ENCODE peak calls at places on chromosomes 13 and 19, in ten cellular contexts. W is RWPE2; B is spleen; S is fibroblast of lung; A is heart right ventricle; X is colonic mucosa; O is effector memory CD4-positive, alpha-beta T cell; K is astrocyte; G is HepG2; N is left ventricle myocardium inferior. J is an unnamed sample. For H3K9me3, the result is how much of the 10 kb centered on the place peaks cover.

GRCh38 chr13:27450921-27451461 is 627 bp upstream of the MTIF3 start:
- DNase-seq in B (peak), A (peak), W (no peak), O (no peak), S (peak), X (peak), K (peak), G (peak), N (peak), J (peak)

GRCh38 chr13:88622362-88622973 is 951.3 kb downstream of the SLITRK5 start:
- DNase-seq in X (no peak), O (peak), S (no peak), K (no peak), A (no peak), G (no peak), W (no peak), B (no peak), N (no peak), J (no peak)

GRCh38 chr13:99403458-99403971 is 96.3 kb upstream of the GPR183 start:
- DNase-seq in X (peak), S (no peak), A (no peak), W (peak), G (no peak), N (no peak), O (no peak), B (no peak), K (no peak), J (no peak)

GRCh38 chr19:49340069-49340864 is 5.1 kb downstream of the CD37 start:
- DNase-seq in X (peak), B (peak), O (no peak), K (no peak), W (no peak), G (peak), N (peak), A (peak), S (no peak), J (no peak)

GRCh38 chr13:102948006-102948405 is 102.2 kb downstream of the ERCC5 start:
- DNase-seq in N (no peak), G (no peak), X (no peak), B (no peak), S (peak), K (no peak), O (no peak), A (peak), W (no peak), J (no peak)

GRCh38 chr13:99136427-99136954 is 64.2 kb upstream of the UBAC2 start:
- DNase-seq in K (no peak), G (no peak), W (no peak), A (no peak), B (no peak), X (no peak), O (no peak), S (no peak), N (no peak), J (no peak)

GRCh38 chr19:15323496-15324235 is 8.7 kb downstream of the BRD4 start:
- DNase-seq in G (peak), O (no peak), W (no peak), S (peak), B (peak), X (peak), A (peak), N (peak), K (no peak), J (no peak)

GRCh38 chr13:50805805-50806204 is 37.7 kb downstream of the DLEU7 start:
- DNase-seq in W (no peak), O (no peak), G (peak), S (peak), X (no peak), A (no peak), K (peak), N (no peak), B (no peak), J (no peak)

GRCh38 chr19:51651216-51651846 is 4.7 kb upstream of the SIGLEC14 start:
- DNase-seq in X (no peak), G (no peak), N (peak), S (no peak), W (no peak), O (no peak), B (no peak), A (no peak), K (no peak), J (no peak)

GRCh38 chr19:41427647-41428480 is 690 bp upstream of the B3GNT8 start:
- DNase-seq in W (no peak), G (no peak), K (no peak), B (no peak), S (no peak), X (peak), O (peak), N (peak), A (no peak), J (no peak)

GRCh38 chr13:107251321-107251720 is 683.4 kb upstream of the ARGLU1 start:
- DNase-seq in N (no peak), O (no peak), B (no peak), X (no peak), G (no peak), S (peak), K (peak), A (no peak), W (no peak), J (no peak)

GRCh38 chr13:23516706-23517105 is 53.5 kb upstream of the TNFRSF19 start:
- DNase-seq in W (no peak), S (peak), O (no peak), G (peak), B (no peak), A (no peak), X (no peak), K (peak), N (no peak), J (no peak)

GRCh38 chr19:33514885-33515485 is 6.6 kb downstream of the PEPD start:
- DNase-seq in O (no peak), X (peak), B (no peak), G (no peak), K (no peak), N (peak), A (no peak), W (no peak), S (peak), J (no peak)

GRCh38 chr13:100825551-100825950 is 151.0 kb upstream of the TMTC4 start:
- DNase-seq in X (no peak), B (no peak), G (no peak), S (peak), O (no peak), N (no peak), K (peak), A (no peak), W (no peak), J (no peak)

GRCh38 chr19:10238172-10238783 is 7.1 kb upstream of the S1PR2 start:
- DNase-seq in G (peak), A (peak), S (peak), N (peak), B (no peak), W (no peak), X (peak), O (no peak), K (no peak), J (no peak)

GRCh38 chr13:76980075-76980718 is 11.7 kb upstream of the CLN5 start:
- DNase-seq in A (peak), B (peak), N (peak), G (peak), K (peak), S (peak), W (peak), O (peak), X (peak), J (peak)

DNA sequence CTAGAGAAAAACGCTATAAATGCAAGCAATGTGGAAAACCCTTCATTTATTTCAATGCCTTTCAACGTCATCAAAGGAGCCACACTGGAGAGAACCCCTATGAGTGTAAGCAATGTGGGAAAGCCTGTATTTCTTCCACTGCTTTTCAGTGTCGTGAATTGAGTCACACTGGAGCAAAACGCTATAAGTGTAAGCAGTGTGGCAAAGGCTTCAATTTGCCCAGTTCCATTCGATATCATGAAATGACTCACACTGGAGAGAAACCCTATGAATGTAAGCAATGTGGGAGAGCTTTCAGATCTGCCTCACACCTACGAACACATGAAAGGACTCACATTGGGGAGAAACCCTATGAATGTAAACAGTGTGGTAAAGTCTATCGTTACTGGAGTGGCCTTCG is 27.4 kb downstream of the ZNF20 start:
- DNase-seq in X (no peak), W (no peak), G (peak), K (no peak), A (no peak), B (no peak), S (no peak), N (no peak), O (no peak), J (no peak)
- H3K9me3 ChIP-seq in X (under half), W (under half), G (under half), K (under half), A (half or more), B (under half), S (under half), N (under half), O (under half), J (under half)

DNA sequence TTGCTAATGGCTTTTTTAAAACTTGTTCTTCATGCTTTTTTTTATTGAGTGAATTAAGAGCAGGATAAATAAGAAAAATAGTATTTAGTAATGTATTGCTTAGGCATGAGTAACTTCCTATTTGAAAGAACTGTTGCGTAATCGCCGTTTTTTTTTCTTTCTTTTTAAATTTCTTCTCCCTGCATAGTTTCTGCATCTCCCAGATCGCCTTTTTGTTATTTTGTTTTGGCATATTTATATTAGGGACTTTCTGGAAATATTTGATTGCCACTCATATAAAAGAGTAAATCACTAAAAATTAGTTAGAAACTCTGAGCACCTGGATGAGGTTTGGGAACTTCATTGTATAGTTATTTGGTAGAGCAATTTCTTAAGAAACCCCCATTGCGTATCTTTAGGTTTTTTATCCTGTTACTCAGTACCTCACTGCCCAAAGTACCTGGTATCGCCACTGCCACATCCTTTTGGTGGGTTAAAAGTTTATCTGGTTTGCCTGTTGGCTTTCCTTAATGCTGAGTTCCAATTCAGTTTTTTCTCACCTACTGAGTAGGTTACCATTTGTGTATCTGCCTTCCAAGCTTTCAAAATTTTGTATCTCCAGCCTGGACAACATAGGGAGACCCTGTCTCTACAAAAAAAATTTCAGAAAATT is 36.2 kb upstream of the LPAR6 start:
- DNase-seq in N (no peak), W (no peak), A (no peak), B (no peak), K (peak), O (no peak), S (peak), X (no peak), G (no peak), J (no peak)
- H3K9me3 ChIP-seq in N (under half), W (under half), A (under half), B (under half), K (under half), O (under half), S (under half), X (under half), G (under half), J (under half)

GRCh38 chr19:43847884-43848283 is 20.8 kb downstream of the ZNF283 start:
- DNase-seq in W (no peak), G (no peak), B (no peak), A (no peak), O (no peak), K (no peak), S (no peak), X (no peak), N (no peak), J (no peak)
- H3K9me3 ChIP-seq in W (under half), G (half or more), B (half or more), A (half or more), O (under half), K (half or more), S (under half), X (under half), N (half or more), J (under half)

DNA sequence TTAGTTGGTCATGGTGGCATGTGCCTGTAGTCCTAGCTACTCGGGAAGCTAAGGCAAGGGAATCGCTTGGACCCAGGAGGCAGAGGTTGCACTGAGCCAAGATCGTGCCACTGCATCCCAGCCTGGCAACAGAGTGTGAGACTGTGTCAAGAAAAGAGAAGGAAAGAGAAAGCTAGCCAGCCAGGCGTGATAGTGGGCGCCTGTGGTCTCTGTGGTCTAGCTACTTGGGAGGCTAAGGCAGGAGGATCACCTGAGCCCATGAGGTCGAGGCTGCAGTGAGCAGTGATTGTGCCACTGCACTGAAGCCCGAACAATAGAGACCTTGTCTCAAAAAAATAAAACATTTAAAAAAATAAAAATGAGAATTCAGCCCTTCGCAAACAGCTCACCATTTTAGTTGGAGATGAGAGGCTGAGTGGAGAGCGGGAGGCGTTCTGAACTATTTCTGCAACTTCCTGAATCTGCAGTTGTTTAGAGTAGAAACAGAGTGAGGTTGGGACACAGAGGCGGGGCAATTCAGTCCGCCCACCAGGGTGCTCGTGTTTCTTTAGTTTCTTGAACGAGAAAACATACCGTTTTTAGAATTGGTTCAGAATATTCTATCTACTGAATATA is 33.2 kb downstream of the TIMM13 start:
- DNase-seq in G (peak), N (no peak), A (no peak), W (no peak), O (no peak), X (peak), S (no peak), K (no peak), B (no peak), J (no peak)
- H3K9me3 ChIP-seq in G (under half), N (under half), A (under half), W (under half), O (under half), X (under half), S (under half), K (under half), B (under half), J (under half)

DNA sequence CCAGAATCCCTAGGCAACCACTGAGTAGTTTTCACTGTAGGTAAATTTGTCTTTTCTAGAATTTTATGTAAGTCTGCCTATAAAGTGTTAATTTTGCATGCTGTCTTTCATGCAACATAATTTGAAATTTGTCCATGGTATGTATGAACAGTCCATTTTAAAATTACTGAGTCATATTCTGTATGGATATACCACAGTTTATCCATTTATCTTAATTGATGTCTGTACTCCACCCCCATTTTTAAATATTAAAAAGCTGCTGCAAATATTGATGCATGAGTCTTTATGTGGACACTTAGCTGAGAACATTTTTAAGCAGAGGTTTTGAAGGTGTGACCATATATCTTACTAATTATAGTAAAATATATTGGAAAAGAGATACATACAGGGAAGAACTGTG is 9.0 kb downstream of the ZNF134 start:
- DNase-seq in X (no peak), S (no peak), K (no peak), G (no peak), B (no peak), N (no peak), O (no peak), W (no peak), A (no peak), J (no peak)
- H3K9me3 ChIP-seq in X (under half), S (under half), K (half or more), G (under half), B (half or more), N (half or more), O (half or more), W (under half), A (half or more), J (half or more)

GRCh38 chr19:12350890-12351197 is 14.6 kb downstream of the ZNF442 start:
- DNase-seq in S (no peak), G (no peak), N (no peak), X (no peak), A (no peak), W (no peak), O (no peak), K (no peak), B (no peak), J (no peak)
- H3K9me3 ChIP-seq in S (under half), G (half or more), N (half or more), X (under half), A (half or more), W (under half), O (under half), K (under half), B (half or more), J (under half)

GRCh38 chr19:22140356-22140755 is 56.4 kb downstream of the ZNF676 start:
- DNase-seq in S (no peak), W (no peak), X (no peak), K (no peak), G (no peak), B (no peak), O (no peak), N (no peak), A (no peak), J (no peak)

GRCh38 chr19:22137791-22138190 is 59.0 kb downstream of the ZNF676 start:
- DNase-seq in N (no peak), S (no peak), K (no peak), G (no peak), O (no peak), A (no peak), W (no peak), B (no peak), X (no peak), J (no peak)
- H3K9me3 ChIP-seq in N (half or more), S (under half), K (under half), G (half or more), O (under half), A (half or more), W (under half), B (half or more), X (under half), J (under half)

GRCh38 chr13:108375772-108376171 is 106.3 kb downstream of the TNFSF13B start:
- DNase-seq in N (no peak), W (no peak), A (no peak), B (no peak), X (no peak), S (no peak), O (no peak), K (no peak), G (no peak), J (no peak)
- H3K9me3 ChIP-seq in N (under half), W (under half), A (under half), B (under half), X (under half), S (under half), O (under half), K (under half), G (under half), J (under half)

J was measured in T-helper 17 cell.